ENCODE peak calls at places on chromosomes 12 and 14, in seven cellular contexts. Z, U, I, B, N, F and Q are unnamed samples.

GRCh38 chr14:36826614-36827013 is 165.0 kb downstream of the PAX9 start:
- DNase-seq in B (no peak), I (no peak), F (no peak), N (no peak), U (no peak), Z (no peak), Q (no peak)

GRCh38 chr14:100396266-100396795 is 73.2 kb downstream of the SLC25A47 start:
- DNase-seq in F (no peak), I (no peak), Z (no peak), N (no peak), B (no peak), U (no peak), Q (no peak)

GRCh38 chr14:36773136-36773540 is 111.5 kb downstream of the PAX9 start:
- DNase-seq in Z (peak; percentile 71), U (no peak), N (no peak), B (no peak), F (no peak), I (no peak), Q (no peak)

GRCh38 chr14:104293231-104293841 is 154.9 kb downstream of the KIF26A start:
- DNase-seq in F (peak; percentile 3), U (no peak), I (no peak), B (no peak), Z (no peak), N (no peak), Q (no peak)

GRCh38 chr12:92199846-92200576 is 54.4 kb upstream of the BTG1 start:
- DNase-seq in U (no peak), Z (no peak), N (no peak), B (no peak), I (no peak), F (no peak), Q (no peak)

GRCh38 chr14:99931308-99931707 is 133.9 kb upstream of the EVL start:
- DNase-seq in N (no peak), I (no peak), B (no peak), Z (no peak), U (no peak), F (no peak), Q (no peak)

GRCh38 chr12:55728932-55729591 is at the start of gene CD63:
- DNase-seq in I (no peak), B (peak; percentile 91), F (peak; percentile 93), Z (peak; percentile 81), N (peak; percentile 93), U (peak; percentile 57), Q (no peak)

GRCh38 chr12:56114084-56114483 is 2.3 kb upstream of the RPL41 start:
- DNase-seq in I (no peak), B (no peak), U (no peak), N (no peak), Z (no peak), F (no peak), Q (no peak)

GRCh38 chr12:107523760-107524558 is 161.6 kb upstream of the PWP1 start:
- DNase-seq in I (no peak), U (no peak), B (no peak), Z (no peak), F (no peak), N (no peak), Q (no peak)

GRCh38 chr14:59075503-59075902 is 113.0 kb upstream of the DAAM1 start:
- DNase-seq in I (no peak), B (no peak), Z (no peak), U (no peak), N (no peak), F (no peak), Q (no peak)

GRCh38 chr12:14995583-14996425 is 23.0 kb downstream of the PDE6H start:
- DNase-seq in B (no peak), I (peak; percentile 41), Z (no peak), N (peak; percentile 15), U (no peak), F (no peak), Q (peak; percentile 37)
- TF ChIP-seq CTCF in B (peak; percentile 60), I (peak; percentile 50), Z (peak; percentile 41), N (peak; percentile 83), U (peak; percentile 98), F (peak; percentile 77), Q (peak; percentile 59)

DNA sequence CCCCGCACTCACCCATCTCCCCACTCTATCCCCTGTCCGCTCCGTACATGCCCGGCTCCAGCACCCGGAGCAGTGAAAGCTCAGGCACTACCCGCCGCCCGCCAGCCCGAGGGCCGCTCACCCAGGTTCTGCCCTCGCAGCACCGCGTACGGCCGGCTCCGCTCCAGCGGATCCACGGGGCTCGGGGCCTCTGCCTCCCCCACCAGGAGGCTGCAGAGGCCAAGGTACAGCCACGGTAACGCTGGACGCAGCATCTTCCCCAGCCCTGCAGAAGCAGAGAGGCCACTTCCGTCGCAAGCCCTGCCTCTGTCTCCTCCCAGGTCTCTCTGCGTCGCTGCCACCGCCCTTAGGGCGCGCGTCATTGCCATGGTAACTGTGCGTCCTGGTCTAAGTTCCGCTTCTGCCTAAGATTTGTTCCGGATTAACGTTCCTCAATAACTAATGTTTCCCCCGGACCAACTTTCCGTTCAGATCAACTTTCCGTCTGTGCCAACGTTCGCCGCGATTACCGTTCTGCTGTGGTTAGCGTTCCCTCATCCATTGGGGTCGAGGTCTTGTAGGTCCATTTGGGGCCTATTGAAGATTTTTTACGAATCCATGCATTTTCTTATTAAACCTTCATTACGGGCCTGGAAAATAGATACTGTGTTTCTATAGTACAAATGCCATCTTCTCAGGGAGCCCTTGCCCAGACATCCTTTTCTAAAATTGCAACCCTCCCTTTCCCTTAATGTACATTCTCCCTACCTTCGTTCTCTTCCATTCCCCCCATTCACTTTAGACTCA is at the start of gene C12orf76:
- DNase-seq in B (peak; percentile 95), N (peak; percentile 93), Z (peak; percentile 92), I (peak; percentile 84), F (peak; percentile 95), U (peak; percentile 68), Q (peak; percentile 93)
- TF ChIP-seq CTCF in B (no peak), N (peak; percentile 12), Z (no peak), I (peak; percentile 9), F (no peak), U (no peak), Q (no peak)

DNA sequence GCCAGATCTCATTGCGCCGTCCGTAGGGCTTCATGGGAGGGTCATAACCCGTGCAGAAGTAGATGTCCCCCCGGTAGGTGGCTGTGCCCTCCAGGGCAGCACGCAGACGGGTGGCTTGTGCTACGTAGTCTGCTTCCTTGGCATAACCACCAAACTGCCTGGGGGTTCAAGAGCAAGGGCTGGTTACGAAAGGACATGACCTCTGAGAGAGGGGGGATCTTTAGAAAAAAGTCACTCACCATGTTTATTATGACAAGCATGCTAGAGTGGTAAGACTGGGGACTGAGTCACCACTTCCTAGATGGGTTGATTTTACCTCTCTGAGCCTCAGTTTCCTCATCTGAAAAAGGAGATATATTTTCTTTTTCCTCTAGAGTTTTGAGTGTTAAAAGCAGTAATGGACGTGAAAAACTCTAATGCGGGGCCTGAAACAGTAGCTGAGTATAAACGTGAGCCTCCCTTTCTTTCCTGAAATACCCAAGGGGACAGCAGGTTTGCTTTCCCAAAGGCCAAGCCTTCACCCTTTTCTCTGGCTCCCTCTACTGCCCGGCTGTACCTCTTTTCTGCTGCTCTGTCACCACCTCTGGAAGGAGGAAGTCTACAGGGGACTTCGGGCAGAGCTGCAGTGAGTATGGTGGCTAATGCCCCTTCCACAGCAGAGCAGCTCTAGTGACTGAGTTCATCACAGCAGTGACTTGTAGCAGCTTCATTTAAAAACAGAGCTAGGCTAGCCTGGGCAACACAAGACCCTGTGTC is 23.5 kb upstream of the GPRC5D start:
- DNase-seq in I (no peak), Z (peak; percentile 50), U (no peak), N (peak; percentile 12), F (peak; percentile 14), B (peak; percentile 65), Q (no peak)
- TF ChIP-seq CTCF in I (peak; percentile 76), Z (peak; percentile 85), U (no peak), N (peak; percentile 41), F (peak; percentile 7), B (no peak), Q (peak; percentile 44)

GRCh38 chr14:23866269-23866668 is 87.3 kb upstream of the DHRS4 start:
- DNase-seq in U (no peak), B (no peak), F (no peak), Z (no peak), N (no peak), I (no peak), Q (no peak)
- TF ChIP-seq CTCF in U (no peak), B (no peak), F (no peak), Z (no peak), N (no peak), I (no peak), Q (no peak)

GRCh38 chr12:2273288-2273687 is 220.5 kb downstream of the CACNA1C start:
- DNase-seq in U (no peak), F (peak; percentile 15), I (no peak), Z (peak; percentile 77), N (no peak), B (no peak), Q (no peak)
- TF ChIP-seq CTCF in U (no peak), F (no peak), I (peak; percentile 73), Z (peak; percentile 68), N (peak; percentile 53), B (no peak), Q (peak; percentile 72)